ENCODE peak calls at places on chromosomes 11 and 22, in five cellular contexts. One of them, this sample, is unnamed.

GRCh38 chr11:76764941-76765340 is 18.2 kb upstream of the TSKU start:
- DNase-seq in GM23338: no peak
- DNase-seq in Peyer's patch: no peak
- DNase-seq in adrenal gland: no peak
- DNase-seq in RWPE2: no peak
- DNase-seq in this sample: no peak

GRCh38 chr11:130003717-130004001 is 1.0 kb upstream of the PRDM10 start:
- DNase-seq in GM23338: no peak
- DNase-seq in RWPE2: no peak
- DNase-seq in Peyer's patch: no peak
- DNase-seq in adrenal gland: no peak
- DNase-seq in this sample: no peak

GRCh38 chr11:44600739-44601416 is 35.4 kb downstream of the CD82 start:
- DNase-seq in adrenal gland: no peak
- DNase-seq in RWPE2: no peak
- DNase-seq in GM23338: peak; percentile 34
- DNase-seq in Peyer's patch: peak; percentile 76
- DNase-seq in this sample: no peak

GRCh38 chr11:102552447-102553200 is 22.1 kb upstream of the MMP7 start:
- DNase-seq in GM23338: no peak
- DNase-seq in adrenal gland: no peak
- DNase-seq in RWPE2: no peak
- DNase-seq in Peyer's patch: no peak
- DNase-seq in this sample: peak; percentile 11

GRCh38 chr11:19281041-19281440 is 40.3 kb upstream of the E2F8 start:
- DNase-seq in RWPE2: no peak
- DNase-seq in adrenal gland: no peak
- DNase-seq in Peyer's patch: peak; percentile 54
- DNase-seq in GM23338: no peak
- DNase-seq in this sample: no peak

GRCh38 chr22:28341001-28341400 is 338.6 kb downstream of the TTC28 start:
- DNase-seq in RWPE2: no peak
- DNase-seq in Peyer's patch: no peak
- DNase-seq in adrenal gland: no peak
- DNase-seq in GM23338: no peak
- DNase-seq in this sample: no peak

GRCh38 chr11:15113381-15113780 is 1.3 kb upstream of the INSC start:
- DNase-seq in RWPE2: no peak
- DNase-seq in GM23338: no peak
- DNase-seq in Peyer's patch: peak; percentile 80
- DNase-seq in adrenal gland: no peak
- DNase-seq in this sample: no peak

GRCh38 chr11:62125881-62126280 is 2.1 kb downstream of the INCENP start:
- DNase-seq in GM23338: no peak
- DNase-seq in adrenal gland: no peak
- DNase-seq in Peyer's patch: no peak
- DNase-seq in RWPE2: no peak
- DNase-seq in this sample: no peak

GRCh38 chr22:30575011-30575671 is 676 bp upstream of the GAL3ST1 start:
- DNase-seq in adrenal gland: no peak
- DNase-seq in GM23338: peak; percentile 57
- DNase-seq in Peyer's patch: no peak
- DNase-seq in RWPE2: no peak
- DNase-seq in this sample: no peak

GRCh38 chr11:128624269-128625170 is 37.2 kb upstream of the ETS1 start:
- DNase-seq in RWPE2: no peak
- DNase-seq in Peyer's patch: peak; percentile 84
- DNase-seq in adrenal gland: no peak
- DNase-seq in GM23338: no peak
- DNase-seq in this sample: no peak

GRCh38 chr22:32660292-32660691 is 141.2 kb upstream of the TIMP3 start:
- DNase-seq in GM23338: peak; percentile 90
- DNase-seq in RWPE2: no peak
- DNase-seq in adrenal gland: peak; percentile 57
- DNase-seq in Peyer's patch: peak; percentile 35
- DNase-seq in this sample: no peak

GRCh38 chr11:117026593-117027330 is 71.5 kb downstream of the SIK3 start:
- DNase-seq in RWPE2: no peak
- DNase-seq in adrenal gland: peak; percentile 17
- DNase-seq in GM23338: no peak
- DNase-seq in Peyer's patch: no peak
- DNase-seq in this sample: peak; percentile 31

GRCh38 chr11:2516276-2517015 is 71.6 kb downstream of the KCNQ1 start:
- DNase-seq in Peyer's patch: no peak
- DNase-seq in RWPE2: no peak
- DNase-seq in GM23338: no peak
- DNase-seq in adrenal gland: peak; percentile 6
- DNase-seq in this sample: no peak

GRCh38 chr11:125387991-125388390 is 108.1 kb downstream of the FEZ1 start:
- DNase-seq in adrenal gland: no peak
- DNase-seq in Peyer's patch: no peak
- DNase-seq in RWPE2: no peak
- DNase-seq in GM23338: no peak
- DNase-seq in this sample: no peak

GRCh38 chr11:125389339-125390166 is 106.5 kb downstream of the FEZ1 start:
- DNase-seq in adrenal gland: no peak
- DNase-seq in GM23338: no peak
- DNase-seq in Peyer's patch: no peak
- DNase-seq in RWPE2: no peak
- DNase-seq in this sample: no peak

GRCh38 chr11:125393331-125393730 is 102.7 kb downstream of the FEZ1 start:
- DNase-seq in RWPE2: no peak
- DNase-seq in Peyer's patch: no peak
- DNase-seq in adrenal gland: no peak
- DNase-seq in GM23338: no peak
- DNase-seq in this sample: no peak

GRCh38 chr11:125394306-125394705 is 101.8 kb downstream of the FEZ1 start:
- DNase-seq in Peyer's patch: no peak
- DNase-seq in GM23338: no peak
- DNase-seq in RWPE2: no peak
- DNase-seq in adrenal gland: no peak
- DNase-seq in this sample: no peak

GRCh38 chr11:125390949-125391348 is 105.1 kb downstream of the FEZ1 start:
- DNase-seq in GM23338: peak; percentile 55
- DNase-seq in RWPE2: no peak
- DNase-seq in adrenal gland: no peak
- DNase-seq in Peyer's patch: no peak
- DNase-seq in this sample: peak; percentile 32
- H3K27me3 ChIP-seq in GM23338: no peaks in the 10 kb centered on the region
- H3K27me3 ChIP-seq in RWPE2: peaks cover 4% of the 10 kb centered on the region
- H3K27me3 ChIP-seq in adrenal gland: no peaks in the 10 kb centered on the region
- H3K27me3 ChIP-seq in Peyer's patch: no peaks in the 10 kb centered on the region
- H3K27me3 ChIP-seq in this sample: no peaks in the 10 kb centered on the region

GRCh38 chr22:27136596-27136995 is 479.2 kb downstream of the MIAT start:
- DNase-seq in Peyer's patch: no peak
- DNase-seq in GM23338: no peak
- DNase-seq in adrenal gland: no peak
- DNase-seq in RWPE2: no peak
- DNase-seq in this sample: no peak

GRCh38 chr22:27133951-27134664 is 476.7 kb downstream of the MIAT start:
- DNase-seq in adrenal gland: no peak
- DNase-seq in RWPE2: peak; percentile 79
- DNase-seq in GM23338: no peak
- DNase-seq in Peyer's patch: no peak
- DNase-seq in this sample: peak; percentile 67

GRCh38 chr22:27137809-27138400 is 480.5 kb downstream of the MIAT start:
- DNase-seq in Peyer's patch: no peak
- DNase-seq in GM23338: no peak
- DNase-seq in adrenal gland: no peak
- DNase-seq in RWPE2: no peak
- DNase-seq in this sample: no peak

GRCh38 chr22:27132896-27133500 is 475.6 kb downstream of the MIAT start:
- DNase-seq in Peyer's patch: no peak
- DNase-seq in adrenal gland: no peak
- DNase-seq in GM23338: no peak
- DNase-seq in RWPE2: no peak
- DNase-seq in this sample: no peak

GRCh38 chr22:27135582-27135981 is 478.2 kb downstream of the MIAT start:
- DNase-seq in RWPE2: no peak
- DNase-seq in adrenal gland: no peak
- DNase-seq in Peyer's patch: no peak
- DNase-seq in GM23338: no peak
- DNase-seq in this sample: peak; percentile 43
- TF ChIP-seq CTCF in RWPE2: no peak
- TF ChIP-seq CTCF in adrenal gland: no peak
- TF ChIP-seq CTCF in Peyer's patch: no peak
- TF ChIP-seq CTCF in GM23338: no peak
- TF ChIP-seq CTCF in this sample: no peak

GRCh38 chr11:57310630-57311086 is 14.1 kb downstream of the TNKS1BP1 start:
- DNase-seq in GM23338: no peak
- DNase-seq in RWPE2: no peak
- DNase-seq in Peyer's patch: no peak
- DNase-seq in adrenal gland: peak; percentile 73
- DNase-seq in this sample: no peak
- H3K4me3 ChIP-seq in GM23338: peak overlapping the region; percentile 63
- H3K4me3 ChIP-seq in RWPE2: peak overlapping the region; percentile 41
- H3K4me3 ChIP-seq in Peyer's patch: peak overlapping the region; percentile 74
- H3K4me3 ChIP-seq in adrenal gland: peak overlapping the region; percentile 42
- H3K4me3 ChIP-seq in this sample: peak overlapping the region; percentile 49

GRCh38 chr11:79438631-79439429 is 2.0 kb downstream of the TENM4 start:
- DNase-seq in adrenal gland: peak; percentile 49
- DNase-seq in RWPE2: no peak
- DNase-seq in Peyer's patch: peak; percentile 17
- DNase-seq in GM23338: peak; percentile 58
- DNase-seq in this sample: no peak

GRCh38 chr11:79439893-79440450 is 858 bp downstream of the TENM4 start:
- DNase-seq in GM23338: peak; percentile 65
- DNase-seq in RWPE2: no peak
- DNase-seq in Peyer's patch: no peak
- DNase-seq in adrenal gland: peak; percentile 38
- DNase-seq in this sample: no peak

GRCh38 chr11:79441159-79441875 is 487 bp upstream of the TENM4 start:
- DNase-seq in RWPE2: no peak
- DNase-seq in GM23338: peak; percentile 61
- DNase-seq in adrenal gland: peak; percentile 12
- DNase-seq in Peyer's patch: no peak
- DNase-seq in this sample: no peak

GRCh38 chr11:79439430-79439892 is 1.4 kb downstream of the TENM4 start:
- DNase-seq in GM23338: no peak
- DNase-seq in Peyer's patch: no peak
- DNase-seq in adrenal gland: peak; percentile 30
- DNase-seq in RWPE2: no peak
- DNase-seq in this sample: no peak

GRCh38 chr11:79440451-79441158 is at the start of gene TENM4:
- DNase-seq in adrenal gland: peak; percentile 83
- DNase-seq in RWPE2: peak; percentile 69
- DNase-seq in Peyer's patch: peak; percentile 52
- DNase-seq in GM23338: peak; percentile 49
- DNase-seq in this sample: no peak
- H3K27me3 ChIP-seq in adrenal gland: peaks cover 16% of the 10 kb centered on the region
- H3K27me3 ChIP-seq in RWPE2: no peaks in the 10 kb centered on the region
- H3K27me3 ChIP-seq in Peyer's patch: no peaks in the 10 kb centered on the region
- H3K27me3 ChIP-seq in GM23338: peaks cover 87% of the 10 kb centered on the region
- H3K27me3 ChIP-seq in this sample: peaks cover 2% of the 10 kb centered on the region

GRCh38 chr22:18109410-18110193 is 1.0 kb upstream of the TUBA8 start:
- DNase-seq in RWPE2: no peak
- DNase-seq in adrenal gland: no peak
- DNase-seq in GM23338: no peak
- DNase-seq in Peyer's patch: no peak
- DNase-seq in this sample: no peak

GRCh38 chr22:18110944-18111758 is 542 bp downstream of the TUBA8 start:
- DNase-seq in RWPE2: no peak
- DNase-seq in Peyer's patch: no peak
- DNase-seq in GM23338: peak; percentile 58
- DNase-seq in adrenal gland: no peak
- DNase-seq in this sample: no peak

GRCh38 chr22:18110194-18110943 is at the start of gene TUBA8:
- DNase-seq in RWPE2: no peak
- DNase-seq in adrenal gland: peak; percentile 62
- DNase-seq in Peyer's patch: peak; percentile 24
- DNase-seq in GM23338: peak; percentile 76
- DNase-seq in this sample: no peak

GRCh38 chr22:18104566-18104965 is 6.0 kb upstream of the TUBA8 start:
- DNase-seq in RWPE2: no peak
- DNase-seq in GM23338: no peak
- DNase-seq in adrenal gland: no peak
- DNase-seq in Peyer's patch: peak; percentile 29
- DNase-seq in this sample: no peak

DNA sequence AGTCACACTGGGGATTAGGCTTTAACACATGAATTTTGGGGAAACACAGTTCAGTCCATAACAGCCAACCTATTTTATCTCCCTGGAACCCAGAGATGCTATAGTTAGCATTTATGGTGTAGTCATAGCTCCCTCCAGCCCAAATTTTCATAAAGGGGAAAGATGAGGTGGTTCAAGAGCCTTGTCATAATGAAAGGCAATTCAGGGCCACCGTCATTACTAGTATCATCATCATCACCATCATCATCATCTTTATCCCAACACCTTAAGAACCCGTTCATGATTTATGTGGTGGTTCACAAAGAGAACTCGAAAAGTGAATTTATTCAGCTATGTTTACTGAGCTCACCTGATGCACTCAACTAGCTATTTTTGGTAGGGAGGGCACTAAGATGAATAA is 2.4 kb upstream of the TUBA8 start:
- DNase-seq in RWPE2: no peak
- DNase-seq in GM23338: no peak
- DNase-seq in adrenal gland: no peak
- DNase-seq in Peyer's patch: no peak
- DNase-seq in this sample: no peak
- TF ChIP-seq CTCF in RWPE2: no peak
- TF ChIP-seq CTCF in GM23338: no peak
- TF ChIP-seq CTCF in adrenal gland: no peak
- TF ChIP-seq CTCF in Peyer's patch: no peak
- TF ChIP-seq CTCF in this sample: no peak

DNA sequence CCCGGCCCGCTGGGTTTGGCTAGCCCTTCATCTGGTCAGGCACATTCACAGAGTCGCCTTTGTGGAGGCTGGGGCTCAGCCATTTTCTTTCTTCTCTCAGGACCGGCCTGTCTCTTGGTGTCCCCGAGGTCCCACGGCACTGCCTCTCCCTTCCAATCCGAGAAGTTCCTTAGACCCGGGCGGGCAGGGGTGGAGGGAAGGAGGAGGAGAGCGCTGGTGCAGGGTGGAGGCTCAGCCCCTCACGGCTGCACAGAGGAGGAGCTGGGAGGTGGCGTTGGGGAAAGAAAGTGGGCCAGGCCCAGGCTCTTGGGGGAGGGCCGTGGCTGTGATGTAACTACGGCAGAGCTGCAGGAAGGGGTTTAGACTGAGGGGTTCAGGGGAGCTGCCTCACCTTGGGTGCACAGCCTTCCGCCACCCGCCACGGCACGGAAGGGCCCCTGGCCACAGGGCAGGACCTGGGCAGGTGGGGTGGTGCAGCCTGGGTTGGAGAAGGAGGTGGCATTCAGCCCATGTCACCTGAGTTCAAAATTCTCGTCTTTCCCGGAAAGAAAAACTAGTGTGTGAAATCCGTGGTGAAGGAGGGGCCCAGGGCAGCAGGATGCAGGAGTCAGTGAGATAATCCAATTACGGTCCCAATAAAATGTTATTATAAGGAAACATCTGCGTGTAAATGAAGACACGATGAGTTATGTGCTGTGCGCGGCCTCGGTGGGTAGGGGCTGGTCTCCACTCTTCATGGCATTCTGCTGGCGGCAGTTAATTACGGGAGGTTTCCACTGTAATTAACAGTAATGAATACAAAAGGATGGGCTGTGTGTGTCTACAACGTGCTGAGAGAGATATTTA is 1.7 kb downstream of the BRSK2 start:
- DNase-seq in GM23338: peak; percentile 69
- DNase-seq in adrenal gland: no peak
- DNase-seq in Peyer's patch: no peak
- DNase-seq in RWPE2: no peak
- DNase-seq in this sample: no peak
- H3K4me3 ChIP-seq in GM23338: peak overlapping the region; percentile 75
- H3K4me3 ChIP-seq in adrenal gland: no peak overlapping the region
- H3K4me3 ChIP-seq in Peyer's patch: no peak overlapping the region
- H3K4me3 ChIP-seq in RWPE2: no peak overlapping the region
- H3K4me3 ChIP-seq in this sample: no peak overlapping the region